ENCODE peak calls at places on chromosomes 6 and 20, in four cellular contexts. One of them, this sample, is unnamed.

GRCh38 chr6:148443798-148444560 is 101.3 kb downstream of the SASH1 start:
- DNase-seq in activated T-helper 1 cell treated with anti-CD3 and anti-CD28 coated beads, Interleukin-2, amount 50 U/mL, for 16 hours: no peak
- DNase-seq in NCI-H748 treated with DMSO at 0.1 percent for 48 hours: no peak
- DNase-seq in occipital lobe: no peak
- DNase-seq in this sample: no peak

GRCh38 chr20:64247312-64247627 is 8.3 kb upstream of the PCMTD2 start:
- DNase-seq in activated T-helper 1 cell treated with anti-CD3 and anti-CD28 coated beads, Interleukin-2, amount 50 U/mL, for 16 hours: no peak
- DNase-seq in NCI-H748 treated with DMSO at 0.1 percent for 48 hours: no peak
- DNase-seq in occipital lobe: no peak
- DNase-seq in this sample: no peak

GRCh38 chr6:142702501-142703460 is 242.2 kb downstream of the HIVEP2 start:
- DNase-seq in activated T-helper 1 cell treated with anti-CD3 and anti-CD28 coated beads, Interleukin-2, amount 50 U/mL, for 16 hours: no peak
- DNase-seq in NCI-H748 treated with DMSO at 0.1 percent for 48 hours: no peak
- DNase-seq in occipital lobe: peak; percentile 9
- DNase-seq in this sample: no peak

GRCh38 chr6:16505711-16506362 is 255.4 kb downstream of the ATXN1 start:
- DNase-seq in activated T-helper 1 cell treated with anti-CD3 and anti-CD28 coated beads, Interleukin-2, amount 50 U/mL, for 16 hours: no peak
- DNase-seq in NCI-H748 treated with DMSO at 0.1 percent for 48 hours: no peak
- DNase-seq in occipital lobe: no peak
- DNase-seq in this sample: no peak

GRCh38 chr6:108897371-108897770 is 49.1 kb downstream of the ARMC2 start:
- DNase-seq in activated T-helper 1 cell treated with anti-CD3 and anti-CD28 coated beads, Interleukin-2, amount 50 U/mL, for 16 hours: no peak
- DNase-seq in NCI-H748 treated with DMSO at 0.1 percent for 48 hours: peak; percentile 97
- DNase-seq in occipital lobe: no peak
- DNase-seq in this sample: peak; percentile 30

GRCh38 chr6:133903855-133904254 is 14.9 kb downstream of the TCF21 start:
- DNase-seq in activated T-helper 1 cell treated with anti-CD3 and anti-CD28 coated beads, Interleukin-2, amount 50 U/mL, for 16 hours: no peak
- DNase-seq in NCI-H748 treated with DMSO at 0.1 percent for 48 hours: no peak
- DNase-seq in occipital lobe: no peak
- DNase-seq in this sample: no peak

GRCh38 chr6:79602859-79603258 is 28.3 kb upstream of the SH3BGRL2 start:
- DNase-seq in activated T-helper 1 cell treated with anti-CD3 and anti-CD28 coated beads, Interleukin-2, amount 50 U/mL, for 16 hours: no peak
- DNase-seq in NCI-H748 treated with DMSO at 0.1 percent for 48 hours: no peak
- DNase-seq in occipital lobe: no peak
- DNase-seq in this sample: no peak

GRCh38 chr20:38935285-38935684 is 9.1 kb downstream of the FAM83D start:
- DNase-seq in activated T-helper 1 cell treated with anti-CD3 and anti-CD28 coated beads, Interleukin-2, amount 50 U/mL, for 16 hours: no peak
- DNase-seq in NCI-H748 treated with DMSO at 0.1 percent for 48 hours: no peak
- DNase-seq in occipital lobe: no peak
- DNase-seq in this sample: peak; percentile 19

GRCh38 chr6:112338310-112338709 is 8.8 kb upstream of the RFPL4B start:
- DNase-seq in activated T-helper 1 cell treated with anti-CD3 and anti-CD28 coated beads, Interleukin-2, amount 50 U/mL, for 16 hours: no peak
- DNase-seq in NCI-H748 treated with DMSO at 0.1 percent for 48 hours: no peak
- DNase-seq in occipital lobe: no peak
- DNase-seq in this sample: peak; percentile 61

GRCh38 chr6:105263685-105264298 is 84.0 kb upstream of the POPDC3 start:
- DNase-seq in activated T-helper 1 cell treated with anti-CD3 and anti-CD28 coated beads, Interleukin-2, amount 50 U/mL, for 16 hours: no peak
- DNase-seq in NCI-H748 treated with DMSO at 0.1 percent for 48 hours: no peak
- DNase-seq in occipital lobe: no peak
- DNase-seq in this sample: no peak

GRCh38 chr20:63750807-63751470 is 11.4 kb downstream of the SLC2A4RG start:
- DNase-seq in activated T-helper 1 cell treated with anti-CD3 and anti-CD28 coated beads, Interleukin-2, amount 50 U/mL, for 16 hours: peak; percentile 42
- DNase-seq in NCI-H748 treated with DMSO at 0.1 percent for 48 hours: no peak
- DNase-seq in occipital lobe: no peak
- DNase-seq in this sample: no peak

GRCh38 chr6:90079555-90080490 is 185.6 kb downstream of the GJA10 start:
- DNase-seq in activated T-helper 1 cell treated with anti-CD3 and anti-CD28 coated beads, Interleukin-2, amount 50 U/mL, for 16 hours: no peak
- DNase-seq in NCI-H748 treated with DMSO at 0.1 percent for 48 hours: no peak
- DNase-seq in occipital lobe: no peak
- DNase-seq in this sample: no peak

GRCh38 chr20:7828437-7828836 is 111.8 kb downstream of the HAO1 start:
- DNase-seq in activated T-helper 1 cell treated with anti-CD3 and anti-CD28 coated beads, Interleukin-2, amount 50 U/mL, for 16 hours: no peak
- DNase-seq in NCI-H748 treated with DMSO at 0.1 percent for 48 hours: no peak
- DNase-seq in occipital lobe: no peak
- DNase-seq in this sample: no peak

GRCh38 chr6:125597411-125598253 is 151.8 kb upstream of the HEY2 start:
- DNase-seq in activated T-helper 1 cell treated with anti-CD3 and anti-CD28 coated beads, Interleukin-2, amount 50 U/mL, for 16 hours: no peak
- DNase-seq in NCI-H748 treated with DMSO at 0.1 percent for 48 hours: no peak
- DNase-seq in occipital lobe: no peak
- DNase-seq in this sample: peak; percentile 84

GRCh38 chr6:167849846-167850459 is 23.2 kb downstream of the AFDN start:
- DNase-seq in activated T-helper 1 cell treated with anti-CD3 and anti-CD28 coated beads, Interleukin-2, amount 50 U/mL, for 16 hours: no peak
- DNase-seq in NCI-H748 treated with DMSO at 0.1 percent for 48 hours: no peak
- DNase-seq in occipital lobe: no peak
- DNase-seq in this sample: peak; percentile 96

GRCh38 chr6:8064638-8065518 is 689 bp upstream of the BLOC1S5 start:
- DNase-seq in activated T-helper 1 cell treated with anti-CD3 and anti-CD28 coated beads, Interleukin-2, amount 50 U/mL, for 16 hours: no peak
- DNase-seq in NCI-H748 treated with DMSO at 0.1 percent for 48 hours: no peak
- DNase-seq in occipital lobe: no peak
- DNase-seq in this sample: no peak

GRCh38 chr6:112117554-112117953 is 30.2 kb downstream of the FAM229B start:
- DNase-seq in activated T-helper 1 cell treated with anti-CD3 and anti-CD28 coated beads, Interleukin-2, amount 50 U/mL, for 16 hours: no peak
- DNase-seq in NCI-H748 treated with DMSO at 0.1 percent for 48 hours: no peak
- DNase-seq in occipital lobe: no peak
- DNase-seq in this sample: peak; percentile 78

GRCh38 chr6:27791182-27791939 is 120.8 kb downstream of the OR2B2 start:
- DNase-seq in activated T-helper 1 cell treated with anti-CD3 and anti-CD28 coated beads, Interleukin-2, amount 50 U/mL, for 16 hours: no peak
- DNase-seq in NCI-H748 treated with DMSO at 0.1 percent for 48 hours: peak; percentile 94
- DNase-seq in occipital lobe: peak; percentile 21
- DNase-seq in this sample: peak; percentile 78

GRCh38 chr20:45911486-45912343 is at the start of gene PLTP:
- DNase-seq in activated T-helper 1 cell treated with anti-CD3 and anti-CD28 coated beads, Interleukin-2, amount 50 U/mL, for 16 hours: no peak
- DNase-seq in NCI-H748 treated with DMSO at 0.1 percent for 48 hours: no peak
- DNase-seq in occipital lobe: peak; percentile 44
- DNase-seq in this sample: no peak

GRCh38 chr6:48986105-48986504 is 476.9 kb downstream of the MMUT start:
- DNase-seq in activated T-helper 1 cell treated with anti-CD3 and anti-CD28 coated beads, Interleukin-2, amount 50 U/mL, for 16 hours: no peak
- DNase-seq in NCI-H748 treated with DMSO at 0.1 percent for 48 hours: no peak
- DNase-seq in occipital lobe: no peak
- DNase-seq in this sample: no peak

GRCh38 chr20:24506146-24506545 is 36.7 kb downstream of the SYNDIG1 start:
- DNase-seq in activated T-helper 1 cell treated with anti-CD3 and anti-CD28 coated beads, Interleukin-2, amount 50 U/mL, for 16 hours: no peak
- DNase-seq in NCI-H748 treated with DMSO at 0.1 percent for 48 hours: no peak
- DNase-seq in occipital lobe: no peak
- DNase-seq in this sample: no peak

GRCh38 chr6:27138837-27139752 is 108.4 kb upstream of the PRSS16 start:
- DNase-seq in activated T-helper 1 cell treated with anti-CD3 and anti-CD28 coated beads, Interleukin-2, amount 50 U/mL, for 16 hours: no peak
- DNase-seq in NCI-H748 treated with DMSO at 0.1 percent for 48 hours: no peak
- DNase-seq in occipital lobe: no peak
- DNase-seq in this sample: no peak

GRCh38 chr6:46491789-46492547 is 719 bp upstream of the RCAN2 start:
- DNase-seq in activated T-helper 1 cell treated with anti-CD3 and anti-CD28 coated beads, Interleukin-2, amount 50 U/mL, for 16 hours: no peak
- DNase-seq in NCI-H748 treated with DMSO at 0.1 percent for 48 hours: peak; percentile 46
- DNase-seq in occipital lobe: peak; percentile 70
- DNase-seq in this sample: peak; percentile 55

GRCh38 chr6:135088818-135089809 is 34.5 kb upstream of the HBS1L start:
- DNase-seq in activated T-helper 1 cell treated with anti-CD3 and anti-CD28 coated beads, Interleukin-2, amount 50 U/mL, for 16 hours: no peak
- DNase-seq in NCI-H748 treated with DMSO at 0.1 percent for 48 hours: no peak
- DNase-seq in occipital lobe: no peak
- DNase-seq in this sample: peak; percentile 60

GRCh38 chr20:50675671-50676376 is 15.5 kb downstream of the RIPOR3 start:
- DNase-seq in activated T-helper 1 cell treated with anti-CD3 and anti-CD28 coated beads, Interleukin-2, amount 50 U/mL, for 16 hours: no peak
- DNase-seq in NCI-H748 treated with DMSO at 0.1 percent for 48 hours: no peak
- DNase-seq in occipital lobe: no peak
- DNase-seq in this sample: no peak

GRCh38 chr6:166029506-166029905 is 138.1 kb downstream of the TBXT start:
- DNase-seq in activated T-helper 1 cell treated with anti-CD3 and anti-CD28 coated beads, Interleukin-2, amount 50 U/mL, for 16 hours: no peak
- DNase-seq in NCI-H748 treated with DMSO at 0.1 percent for 48 hours: no peak
- DNase-seq in occipital lobe: no peak
- DNase-seq in this sample: no peak

GRCh38 chr6:12152023-12152960 is 137.9 kb upstream of the EDN1 start:
- DNase-seq in activated T-helper 1 cell treated with anti-CD3 and anti-CD28 coated beads, Interleukin-2, amount 50 U/mL, for 16 hours: no peak
- DNase-seq in NCI-H748 treated with DMSO at 0.1 percent for 48 hours: no peak
- DNase-seq in occipital lobe: no peak
- DNase-seq in this sample: peak; percentile 54

GRCh38 chr20:51447097-51447764 is 95.3 kb downstream of the NFATC2 start:
- DNase-seq in activated T-helper 1 cell treated with anti-CD3 and anti-CD28 coated beads, Interleukin-2, amount 50 U/mL, for 16 hours: no peak
- DNase-seq in NCI-H748 treated with DMSO at 0.1 percent for 48 hours: no peak
- DNase-seq in occipital lobe: peak; percentile 61
- DNase-seq in this sample: peak; percentile 95

GRCh38 chr20:20207291-20207690 is 155.0 kb downstream of the CFAP61 start:
- DNase-seq in activated T-helper 1 cell treated with anti-CD3 and anti-CD28 coated beads, Interleukin-2, amount 50 U/mL, for 16 hours: no peak
- DNase-seq in NCI-H748 treated with DMSO at 0.1 percent for 48 hours: peak; percentile 37
- DNase-seq in occipital lobe: no peak
- DNase-seq in this sample: no peak

GRCh38 chr20:35295674-35296073 is 3.4 kb upstream of the FAM83C start:
- DNase-seq in activated T-helper 1 cell treated with anti-CD3 and anti-CD28 coated beads, Interleukin-2, amount 50 U/mL, for 16 hours: no peak
- DNase-seq in NCI-H748 treated with DMSO at 0.1 percent for 48 hours: no peak
- DNase-seq in occipital lobe: no peak
- DNase-seq in this sample: no peak